ENCODE peak calls at places on chromosomes 11 and 22, in nine cellular contexts. Q, F, V, K, Z, I, H, G and O are unnamed samples.

GRCh38 chr11:64456509-64457320 is 97.8 kb downstream of the RPS6KA4 start:
- DNase-seq in Z (no peak), H (no peak), V (no peak), K (peak), Q (no peak), F (peak), G (no peak), I (no peak), O (no peak)

GRCh38 chr11:7528514-7529049 is 14.8 kb downstream of the PPFIBP2 start:
- DNase-seq in Q (no peak), Z (no peak), F (no peak), H (no peak), K (no peak), V (no peak), I (no peak), G (no peak), O (no peak)

GRCh38 chr11:78587446-78587845 is 12.8 kb upstream of the NARS2 start:
- DNase-seq in H (no peak), K (no peak), G (no peak), F (no peak), Q (no peak), Z (no peak), I (no peak), V (no peak), O (no peak)

GRCh38 chr11:8206251-8207079 is 37.6 kb upstream of the RIC3 start:
- DNase-seq in Z (no peak), F (no peak), H (peak), V (peak), I (no peak), K (no peak), G (peak), Q (no peak), O (no peak)

GRCh38 chr11:71562120-71562519 is 3.2 kb upstream of the KRTAP5-10 start:
- DNase-seq in Z (no peak), I (no peak), F (no peak), G (no peak), Q (no peak), V (no peak), H (no peak), K (no peak), O (no peak)

GRCh38 chr11:67252831-67253239 is 13.4 kb upstream of the GRK2 start:
- DNase-seq in Z (no peak), H (peak), G (no peak), F (no peak), I (no peak), Q (peak), V (no peak), K (peak), O (no peak)

GRCh38 chr11:68927280-68928107 is 23.8 kb downstream of the IGHMBP2 start:
- DNase-seq in V (peak), Z (peak), H (peak), K (no peak), Q (peak), F (peak), G (peak), I (no peak), O (no peak)

GRCh38 chr11:7677801-7678201 is 4.5 kb upstream of the CYB5R2 start:
- DNase-seq in V (no peak), H (no peak), I (no peak), G (no peak), F (no peak), Z (no peak), K (no peak), Q (peak), O (no peak)

GRCh38 chr22:20131593-20131855 is at the start of gene ZDHHC8:
- DNase-seq in I (no peak), K (no peak), H (no peak), Z (peak), F (peak), Q (no peak), V (no peak), G (peak), O (no peak)

GRCh38 chr22:17810570-17811116 is 36.4 kb upstream of the BID start:
- DNase-seq in F (no peak), Z (no peak), V (no peak), H (no peak), G (no peak), I (no peak), Q (no peak), K (no peak), O (no peak)

DNA sequence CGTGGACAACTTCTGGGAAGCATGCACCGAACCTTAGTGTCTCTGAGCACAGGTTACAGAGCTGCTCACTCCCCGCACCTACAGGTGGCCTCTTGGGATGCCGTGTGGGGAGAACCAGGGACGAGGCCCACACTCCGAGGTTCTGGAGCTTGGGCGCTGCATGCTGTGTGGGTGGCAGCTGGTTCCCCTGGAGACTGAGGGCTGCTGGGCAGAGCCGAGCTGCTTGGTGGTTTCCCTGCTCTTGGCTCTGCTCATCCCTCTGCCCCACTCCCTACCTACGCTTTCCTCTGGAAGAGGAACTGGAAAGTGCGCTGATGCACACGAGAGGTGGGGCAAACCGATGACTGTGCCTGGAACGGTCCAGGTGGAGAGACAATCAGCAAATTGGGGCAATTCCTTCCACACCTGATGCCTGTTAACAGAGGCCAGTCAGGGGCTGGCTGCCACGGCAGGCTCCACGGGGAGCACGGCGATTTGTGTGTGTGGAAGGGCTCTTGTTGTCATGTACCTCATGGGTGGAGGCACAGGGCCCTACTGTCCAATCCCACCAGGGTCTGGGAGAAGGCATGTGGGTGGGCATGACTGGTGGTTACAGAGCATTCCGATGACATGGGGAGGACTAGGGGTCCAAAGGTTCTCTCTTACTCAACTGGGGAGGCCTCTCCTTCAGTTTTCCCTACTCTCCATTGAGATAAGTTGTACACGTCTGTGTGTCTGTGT is 60.9 kb downstream of the ST14 start:
- DNase-seq in Q (no peak), K (no peak), H (no peak), Z (no peak), V (no peak), I (no peak), G (no peak), F (peak), O (no peak)
- TF ChIP-seq POLR2A in Q (no peak), K (no peak), H (no peak), Z (no peak), V (no peak), I (no peak), G (no peak), F (no peak), O (no peak)

GRCh38 chr11:86246293-86246675 is 1.7 kb downstream of the EED start:
- DNase-seq in Q (no peak), G (no peak), V (no peak), K (no peak), I (no peak), F (no peak), Z (no peak), H (no peak), O (no peak)

GRCh38 chr11:86245369-86246292 is 1.1 kb downstream of the EED start:
- DNase-seq in I (no peak), V (peak), K (no peak), Q (peak), Z (no peak), H (peak), F (peak), G (peak), O (peak)

GRCh38 chr11:86243377-86243776 is 1.2 kb upstream of the EED start:
- DNase-seq in Q (no peak), G (no peak), I (no peak), F (no peak), H (no peak), K (no peak), V (no peak), Z (no peak), O (no peak)

GRCh38 chr11:86244063-86244521 is 461 bp upstream of the EED start:
- DNase-seq in I (peak), Z (peak), F (peak), H (peak), V (peak), K (peak), G (peak), Q (peak), O (peak)

DNA sequence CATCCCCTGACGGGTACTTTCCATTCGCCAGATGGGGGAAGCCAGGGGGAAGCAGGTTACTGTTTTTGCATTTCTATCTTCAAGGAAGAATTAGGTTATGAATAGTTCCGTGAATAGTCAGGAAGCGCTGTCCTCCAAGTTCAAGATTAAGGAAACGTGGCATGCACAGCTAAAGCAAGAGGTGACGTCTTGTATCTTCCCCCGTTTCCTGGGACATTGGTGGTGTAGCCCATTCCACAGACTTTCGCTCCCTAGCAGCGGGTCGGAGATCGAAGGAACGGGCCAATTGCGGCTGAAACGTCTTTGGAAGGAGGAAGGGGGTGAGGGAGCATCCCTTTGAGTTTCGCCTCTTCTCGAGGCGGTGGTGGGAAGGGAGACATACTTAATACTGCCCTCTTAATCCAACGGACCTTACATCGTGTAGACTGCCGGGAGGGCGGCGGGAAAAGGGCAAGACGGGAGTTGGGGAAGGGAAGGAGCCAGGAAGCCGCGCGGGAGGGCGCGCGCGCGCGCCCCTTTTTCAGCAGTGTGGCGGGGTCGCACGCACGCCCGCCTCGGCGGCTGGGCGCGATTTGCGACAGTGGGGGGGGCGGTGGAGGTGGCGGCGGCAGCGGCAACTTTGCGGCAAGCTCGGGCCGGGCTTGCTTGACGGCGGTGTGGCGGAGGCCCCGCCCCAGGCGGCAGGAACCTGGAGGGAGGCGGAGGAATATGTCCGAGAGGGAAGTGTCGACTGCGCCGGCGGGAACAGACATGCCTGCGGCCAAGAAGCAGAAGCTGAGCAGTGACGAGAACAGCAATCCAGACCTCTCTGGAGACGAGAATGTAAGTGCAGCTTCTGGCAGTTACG is at the start of gene EED:
- DNase-seq in G (peak), V (peak), Z (peak), Q (peak), H (peak), F (peak), K (peak), I (peak), O (peak)
- TF ChIP-seq POLR2A in G (peak), V (no peak), Z (peak), Q (peak), H (peak), F (no peak), K (peak), I (peak), O (peak)

GRCh38 chr22:38317237-38317994 is at the start of gene CSNK1E:
- DNase-seq in V (peak), I (peak), Z (peak), K (peak), H (peak), G (peak), F (peak), Q (peak), O (peak)
- TF ChIP-seq POLR2A in V (no peak), I (no peak), Z (no peak), K (peak), H (peak), G (peak), F (no peak), Q (no peak), O (no peak)

DNA sequence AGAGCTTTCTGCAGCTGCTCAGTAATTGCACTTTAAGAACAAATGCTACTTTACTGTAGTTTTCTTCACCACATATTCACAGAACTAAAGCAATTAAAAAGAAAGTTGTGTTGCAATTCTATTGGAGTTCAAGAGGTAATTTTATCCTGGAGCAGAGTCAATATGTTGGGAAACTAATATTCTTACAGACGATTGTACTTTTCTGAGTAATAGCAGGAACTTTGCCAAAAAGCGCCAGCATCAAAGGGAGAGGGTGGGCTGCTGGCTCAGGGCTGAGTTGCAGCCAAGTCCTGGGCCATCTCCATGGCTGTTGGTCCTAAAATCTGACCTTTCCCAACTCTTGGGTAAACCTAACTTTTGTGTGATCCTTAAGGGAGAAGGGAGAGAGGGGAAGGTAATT is 73.6 kb upstream of the MYO18B start:
- DNase-seq in V (no peak), H (peak), K (no peak), F (no peak), Z (no peak), G (peak), I (peak), Q (peak), O (no peak)
- TF ChIP-seq POLR2A in V (no peak), H (no peak), K (no peak), F (no peak), Z (no peak), G (no peak), I (no peak), Q (no peak), O (no peak)

GRCh38 chr11:120385110-120385509 is 48.9 kb downstream of the ARHGEF12 start:
- DNase-seq in K (no peak), F (no peak), H (no peak), I (no peak), V (no peak), Q (peak), Z (no peak), G (no peak), O (no peak)
- TF ChIP-seq POLR2A in K (no peak), F (no peak), H (no peak), I (no peak), V (no peak), Q (no peak), Z (no peak), G (no peak), O (no peak)